ENCODE peak calls at places on chromosomes 2 and 18, in nine cellular contexts. M is HepG2, L is cardiac muscle cell, V is NCI-H460, G is fibroblast of lung, T is HAP-1, D is cortex of kidney, U is AG08395, W is AML-193. N is an unnamed sample.

GRCh38 chr18:5546660-5547059 is 2.9 kb upstream of the EPB41L3 start:
- DNase-seq in M (no peak), L (peak), V (peak), G (peak), T (peak), D (no peak), U (peak), W (peak), N (peak)

GRCh38 chr2:139684286-139684860 is 904.2 kb upstream of the NXPH2 start:
- DNase-seq in M (no peak), L (no peak), V (no peak), G (no peak), T (no peak), D (no peak), U (no peak), W (no peak), N (no peak)

GRCh38 chr2:127954857-127955256 is 69.1 kb upstream of the AMMECR1L start:
- DNase-seq in M (no peak), L (no peak), V (no peak), G (no peak), T (no peak), D (no peak), U (no peak), W (no peak), N (no peak)

GRCh38 chr2:120803764-120804335 is 68.2 kb downstream of the GLI2 start:
- DNase-seq in M (no peak), L (peak), V (no peak), G (peak), T (no peak), D (no peak), U (no peak), W (no peak), N (no peak)

GRCh38 chr2:34368304-34368703 is 769.2 kb upstream of the FAM98A start:
- DNase-seq in M (no peak), L (no peak), V (no peak), G (no peak), T (no peak), D (no peak), U (no peak), W (no peak), N (no peak)

GRCh38 chr2:25295654-25296053 is 46.1 kb downstream of the DNMT3A start:
- DNase-seq in M (no peak), L (no peak), V (no peak), G (no peak), T (no peak), D (no peak), U (no peak), W (no peak), N (no peak)

GRCh38 chr2:33116799-33117198 is 170.0 kb downstream of the LTBP1 start:
- DNase-seq in M (no peak), L (no peak), V (no peak), G (no peak), T (no peak), D (no peak), U (no peak), W (no peak), N (no peak)

GRCh38 chr2:190354003-190354690 is 10.8 kb downstream of the INPP1 start:
- DNase-seq in M (no peak), L (no peak), V (no peak), G (peak), T (no peak), D (no peak), U (no peak), W (no peak), N (no peak)

GRCh38 chr2:224448236-224448635 is 46.3 kb upstream of the FAM124B start:
- DNase-seq in M (no peak), L (no peak), V (no peak), G (no peak), T (no peak), D (no peak), U (no peak), W (no peak), N (no peak)

GRCh38 chr2:235494716-235495372 is 1.0 kb downstream of the AGAP1 start:
- DNase-seq in M (no peak), L (peak), V (no peak), G (peak), T (no peak), D (no peak), U (peak), W (no peak), N (peak)

GRCh38 chr18:13375302-13376255 is 157.0 kb downstream of the LDLRAD4 start:
- DNase-seq in M (no peak), L (no peak), V (peak), G (peak), T (no peak), D (no peak), U (peak), W (no peak), N (peak)

GRCh38 chr2:136381722-136382633 is 264.0 kb upstream of the CXCR4 start:
- DNase-seq in M (no peak), L (no peak), V (no peak), G (no peak), T (no peak), D (no peak), U (no peak), W (peak), N (no peak)

GRCh38 chr2:190678444-190679162 is 29.7 kb downstream of the NAB1 start:
- DNase-seq in M (no peak), L (peak), V (no peak), G (peak), T (no peak), D (no peak), U (no peak), W (no peak), N (no peak)

GRCh38 chr2:171547720-171548119 is 25.4 kb downstream of the CYBRD1 start:
- DNase-seq in M (no peak), L (no peak), V (no peak), G (peak), T (no peak), D (no peak), U (no peak), W (no peak), N (no peak)

GRCh38 chr2:118046628-118047210 is 32.8 kb upstream of the CCDC93 start:
- DNase-seq in M (peak), L (peak), V (peak), G (peak), T (peak), D (no peak), U (peak), W (peak), N (peak)

GRCh38 chr2:201218780-201219179 is 35.8 kb downstream of the CASP10 start:
- DNase-seq in M (no peak), L (no peak), V (no peak), G (peak), T (no peak), D (no peak), U (no peak), W (no peak), N (no peak)

GRCh38 chr2:221551864-221552263 is 20.2 kb downstream of the EPHA4 start:
- DNase-seq in M (no peak), L (no peak), V (no peak), G (no peak), T (no peak), D (no peak), U (no peak), W (no peak), N (no peak)

GRCh38 chr2:177772529-177772928 is 300.0 kb downstream of the PDE11A start:
- DNase-seq in M (peak), L (peak), V (no peak), G (peak), T (peak), D (no peak), U (peak), W (peak), N (peak)

GRCh38 chr2:156157670-156158069 is 174.9 kb downstream of the NR4A2 start:
- DNase-seq in M (no peak), L (peak), V (no peak), G (no peak), T (no peak), D (no peak), U (no peak), W (no peak), N (no peak)

GRCh38 chr2:197500503-197501179 is 462 bp downstream of the HSPE1 start:
- DNase-seq in M (no peak), L (peak), V (no peak), G (peak), T (no peak), D (no peak), U (no peak), W (no peak), N (no peak)

GRCh38 chr2:181174880-181175590 is 194.6 kb downstream of the UBE2E3 start:
- DNase-seq in M (no peak), L (no peak), V (no peak), G (peak), T (no peak), D (no peak), U (no peak), W (no peak), N (no peak)

GRCh38 chr2:2791606-2792005 is 460.5 kb upstream of the MYT1L start:
- DNase-seq in M (no peak), L (no peak), V (no peak), G (no peak), T (no peak), D (no peak), U (no peak), W (no peak), N (no peak)

GRCh38 chr2:62817995-62818713 is 112.6 kb downstream of the EHBP1 start:
- DNase-seq in M (no peak), L (no peak), V (no peak), G (peak), T (no peak), D (no peak), U (no peak), W (no peak), N (no peak)

GRCh38 chr18:48547456-48548403 is 8.9 kb downstream of the CTIF start:
- DNase-seq in M (no peak), L (no peak), V (peak), G (peak), T (peak), D (no peak), U (peak), W (no peak), N (peak)

GRCh38 chr2:75292826-75293225 is 93.5 kb upstream of the TACR1 start:
- DNase-seq in M (no peak), L (no peak), V (no peak), G (peak), T (no peak), D (no peak), U (peak), W (no peak), N (no peak)

GRCh38 chr18:50649821-50650220 is 89.9 kb downstream of the MAPK4 start:
- DNase-seq in M (no peak), L (peak), V (no peak), G (peak), T (no peak), D (no peak), U (no peak), W (no peak), N (peak)

GRCh38 chr2:78318275-78318674 is 707.2 kb upstream of the REG3G start:
- DNase-seq in M (no peak), L (no peak), V (no peak), G (no peak), T (no peak), D (no peak), U (no peak), W (no peak), N (no peak)

GRCh38 chr2:164952057-164952702 is 3.1 kb downstream of the SLC38A11 start:
- DNase-seq in M (no peak), L (no peak), V (no peak), G (no peak), T (peak), D (no peak), U (no peak), W (no peak), N (no peak)

GRCh38 chr2:105439130-105439529 is 40.3 kb upstream of the FHL2 start:
- DNase-seq in M (no peak), L (no peak), V (no peak), G (peak), T (no peak), D (no peak), U (no peak), W (no peak), N (no peak)

GRCh38 chr2:110157153-110157793 is 41.7 kb upstream of the MALL start:
- DNase-seq in M (peak), L (peak), V (peak), G (peak), T (peak), D (no peak), U (peak), W (peak), N (peak)